ENCODE peak calls at places on chromosomes 4 and X, in ten cellular contexts. One of them, this sample, is unnamed.

GRCh38 chrX:65688403-65688881 is 21.0 kb downstream of the MSN start:
- DNase-seq in stomach: no peak
- DNase-seq in NCI-H69: no peak
- DNase-seq in IMR-90: peak; percentile 73
- DNase-seq in stimulated activated CD4-positive, alpha-beta T cell treated with anti-CD3 and anti-CD28 coated beads, Interleukin-12 subunit alpha, Interleukin-12 subunit beta, amount 100 ng/mL, for 4 hours: no peak
- DNase-seq in activated T-cell treated with anti-CD3 and anti-CD28 coated beads for 24 hours: no peak
- DNase-seq in NCI-H524 treated with DMSO at 0.1 percent for 48 hours: no peak
- DNase-seq in stimulated activated CD8-positive, alpha-beta memory T cell treated with anti-CD3 and anti-CD28 coated beads, Interleukin-7, amount 100 ng/mL, for 24 hours: no peak
- DNase-seq in RPMI7951: peak; percentile 52
- DNase-seq in NCI-H774: no peak
- DNase-seq in this sample: no peak

GRCh38 chrX:110002300-110003166 is at the start of gene TMEM164:
- DNase-seq in stomach: peak; percentile 82
- DNase-seq in NCI-H69: peak; percentile 92
- DNase-seq in IMR-90: peak; percentile 66
- DNase-seq in stimulated activated CD4-positive, alpha-beta T cell treated with anti-CD3 and anti-CD28 coated beads, Interleukin-12 subunit alpha, Interleukin-12 subunit beta, amount 100 ng/mL, for 4 hours: peak; percentile 76
- DNase-seq in activated T-cell treated with anti-CD3 and anti-CD28 coated beads for 24 hours: peak; percentile 66
- DNase-seq in NCI-H524 treated with DMSO at 0.1 percent for 48 hours: no peak
- DNase-seq in stimulated activated CD8-positive, alpha-beta memory T cell treated with anti-CD3 and anti-CD28 coated beads, Interleukin-7, amount 100 ng/mL, for 24 hours: peak; percentile 59
- DNase-seq in RPMI7951: peak; percentile 74
- DNase-seq in NCI-H774: peak; percentile 86
- DNase-seq in this sample: peak; percentile 80

GRCh38 chr4:26083987-26084386 is 170.0 kb downstream of the SMIM20 start:
- DNase-seq in stomach: no peak
- DNase-seq in NCI-H69: peak; percentile 20
- DNase-seq in IMR-90: peak; percentile 95
- DNase-seq in stimulated activated CD4-positive, alpha-beta T cell treated with anti-CD3 and anti-CD28 coated beads, Interleukin-12 subunit alpha, Interleukin-12 subunit beta, amount 100 ng/mL, for 4 hours: no peak
- DNase-seq in activated T-cell treated with anti-CD3 and anti-CD28 coated beads for 24 hours: no peak
- DNase-seq in NCI-H524 treated with DMSO at 0.1 percent for 48 hours: peak; percentile 82
- DNase-seq in stimulated activated CD8-positive, alpha-beta memory T cell treated with anti-CD3 and anti-CD28 coated beads, Interleukin-7, amount 100 ng/mL, for 24 hours: no peak
- DNase-seq in RPMI7951: peak; percentile 80
- DNase-seq in NCI-H774: no peak
- DNase-seq in this sample: no peak

GRCh38 chr4:102713096-102713495 is 47.7 kb downstream of the MANBA start:
- DNase-seq in stomach: no peak
- DNase-seq in NCI-H69: no peak
- DNase-seq in IMR-90: peak; percentile 78
- DNase-seq in stimulated activated CD4-positive, alpha-beta T cell treated with anti-CD3 and anti-CD28 coated beads, Interleukin-12 subunit alpha, Interleukin-12 subunit beta, amount 100 ng/mL, for 4 hours: no peak
- DNase-seq in activated T-cell treated with anti-CD3 and anti-CD28 coated beads for 24 hours: no peak
- DNase-seq in NCI-H524 treated with DMSO at 0.1 percent for 48 hours: no peak
- DNase-seq in stimulated activated CD8-positive, alpha-beta memory T cell treated with anti-CD3 and anti-CD28 coated beads, Interleukin-7, amount 100 ng/mL, for 24 hours: no peak
- DNase-seq in RPMI7951: peak; percentile 9
- DNase-seq in NCI-H774: no peak
- DNase-seq in this sample: no peak

GRCh38 chr4:6688879-6689505 is 4.7 kb upstream of the S100P start:
- DNase-seq in stomach: peak; percentile 76
- DNase-seq in NCI-H69: no peak
- DNase-seq in IMR-90: peak; percentile 94
- DNase-seq in stimulated activated CD4-positive, alpha-beta T cell treated with anti-CD3 and anti-CD28 coated beads, Interleukin-12 subunit alpha, Interleukin-12 subunit beta, amount 100 ng/mL, for 4 hours: peak; percentile 60
- DNase-seq in activated T-cell treated with anti-CD3 and anti-CD28 coated beads for 24 hours: peak; percentile 70
- DNase-seq in NCI-H524 treated with DMSO at 0.1 percent for 48 hours: no peak
- DNase-seq in stimulated activated CD8-positive, alpha-beta memory T cell treated with anti-CD3 and anti-CD28 coated beads, Interleukin-7, amount 100 ng/mL, for 24 hours: peak; percentile 56
- DNase-seq in RPMI7951: peak; percentile 96
- DNase-seq in NCI-H774: no peak
- DNase-seq in this sample: peak; percentile 82

GRCh38 chr4:138972956-138973819 is 42.4 kb upstream of the NOCT start:
- DNase-seq in stomach: no peak
- DNase-seq in NCI-H69: peak; percentile 89
- DNase-seq in IMR-90: no peak
- DNase-seq in stimulated activated CD4-positive, alpha-beta T cell treated with anti-CD3 and anti-CD28 coated beads, Interleukin-12 subunit alpha, Interleukin-12 subunit beta, amount 100 ng/mL, for 4 hours: no peak
- DNase-seq in activated T-cell treated with anti-CD3 and anti-CD28 coated beads for 24 hours: no peak
- DNase-seq in NCI-H524 treated with DMSO at 0.1 percent for 48 hours: peak; percentile 11
- DNase-seq in stimulated activated CD8-positive, alpha-beta memory T cell treated with anti-CD3 and anti-CD28 coated beads, Interleukin-7, amount 100 ng/mL, for 24 hours: no peak
- DNase-seq in RPMI7951: no peak
- DNase-seq in NCI-H774: no peak
- DNase-seq in this sample: no peak

GRCh38 chrX:45850197-45850774 is 649.6 kb upstream of the DIPK2B start:
- DNase-seq in stomach: no peak
- DNase-seq in NCI-H69: peak; percentile 59
- DNase-seq in IMR-90: no peak
- DNase-seq in stimulated activated CD4-positive, alpha-beta T cell treated with anti-CD3 and anti-CD28 coated beads, Interleukin-12 subunit alpha, Interleukin-12 subunit beta, amount 100 ng/mL, for 4 hours: peak; percentile 15
- DNase-seq in activated T-cell treated with anti-CD3 and anti-CD28 coated beads for 24 hours: no peak
- DNase-seq in NCI-H524 treated with DMSO at 0.1 percent for 48 hours: no peak
- DNase-seq in stimulated activated CD8-positive, alpha-beta memory T cell treated with anti-CD3 and anti-CD28 coated beads, Interleukin-7, amount 100 ng/mL, for 24 hours: no peak
- DNase-seq in RPMI7951: peak; percentile 20
- DNase-seq in NCI-H774: no peak
- DNase-seq in this sample: peak; percentile 36

GRCh38 chrX:109472939-109473713 is 8.8 kb downstream of the GUCY2F start:
- DNase-seq in stomach: no peak
- DNase-seq in NCI-H69: peak; percentile 48
- DNase-seq in IMR-90: peak; percentile 31
- DNase-seq in stimulated activated CD4-positive, alpha-beta T cell treated with anti-CD3 and anti-CD28 coated beads, Interleukin-12 subunit alpha, Interleukin-12 subunit beta, amount 100 ng/mL, for 4 hours: peak; percentile 7
- DNase-seq in activated T-cell treated with anti-CD3 and anti-CD28 coated beads for 24 hours: peak; percentile 9
- DNase-seq in NCI-H524 treated with DMSO at 0.1 percent for 48 hours: no peak
- DNase-seq in stimulated activated CD8-positive, alpha-beta memory T cell treated with anti-CD3 and anti-CD28 coated beads, Interleukin-7, amount 100 ng/mL, for 24 hours: no peak
- DNase-seq in RPMI7951: peak; percentile 41
- DNase-seq in NCI-H774: peak; percentile 21
- DNase-seq in this sample: no peak

GRCh38 chr4:3868146-3868840 is 102.1 kb downstream of the ADRA2C start:
- DNase-seq in stomach: no peak
- DNase-seq in NCI-H69: no peak
- DNase-seq in IMR-90: peak; percentile 20
- DNase-seq in stimulated activated CD4-positive, alpha-beta T cell treated with anti-CD3 and anti-CD28 coated beads, Interleukin-12 subunit alpha, Interleukin-12 subunit beta, amount 100 ng/mL, for 4 hours: no peak
- DNase-seq in activated T-cell treated with anti-CD3 and anti-CD28 coated beads for 24 hours: no peak
- DNase-seq in NCI-H524 treated with DMSO at 0.1 percent for 48 hours: no peak
- DNase-seq in stimulated activated CD8-positive, alpha-beta memory T cell treated with anti-CD3 and anti-CD28 coated beads, Interleukin-7, amount 100 ng/mL, for 24 hours: no peak
- DNase-seq in RPMI7951: peak; percentile 21
- DNase-seq in NCI-H774: no peak
- DNase-seq in this sample: no peak

GRCh38 chrX:24306430-24306829 is 7.4 kb downstream of the SUPT20HL2 start:
- DNase-seq in stomach: no peak
- DNase-seq in NCI-H69: no peak
- DNase-seq in IMR-90: no peak
- DNase-seq in stimulated activated CD4-positive, alpha-beta T cell treated with anti-CD3 and anti-CD28 coated beads, Interleukin-12 subunit alpha, Interleukin-12 subunit beta, amount 100 ng/mL, for 4 hours: no peak
- DNase-seq in activated T-cell treated with anti-CD3 and anti-CD28 coated beads for 24 hours: no peak
- DNase-seq in NCI-H524 treated with DMSO at 0.1 percent for 48 hours: peak; percentile 24
- DNase-seq in stimulated activated CD8-positive, alpha-beta memory T cell treated with anti-CD3 and anti-CD28 coated beads, Interleukin-7, amount 100 ng/mL, for 24 hours: no peak
- DNase-seq in RPMI7951: no peak
- DNase-seq in NCI-H774: no peak
- DNase-seq in this sample: no peak

GRCh38 chr4:3628868-3629175 is 96.6 kb upstream of the LRPAP1 start:
- DNase-seq in stomach: no peak
- DNase-seq in NCI-H69: no peak
- DNase-seq in IMR-90: no peak
- DNase-seq in stimulated activated CD4-positive, alpha-beta T cell treated with anti-CD3 and anti-CD28 coated beads, Interleukin-12 subunit alpha, Interleukin-12 subunit beta, amount 100 ng/mL, for 4 hours: no peak
- DNase-seq in activated T-cell treated with anti-CD3 and anti-CD28 coated beads for 24 hours: no peak
- DNase-seq in NCI-H524 treated with DMSO at 0.1 percent for 48 hours: no peak
- DNase-seq in stimulated activated CD8-positive, alpha-beta memory T cell treated with anti-CD3 and anti-CD28 coated beads, Interleukin-7, amount 100 ng/mL, for 24 hours: no peak
- DNase-seq in RPMI7951: no peak
- DNase-seq in NCI-H774: no peak
- DNase-seq in this sample: no peak

GRCh38 chrX:12330841-12331240 is 192.6 kb downstream of the FRMPD4 start:
- DNase-seq in stomach: no peak
- DNase-seq in NCI-H69: no peak
- DNase-seq in IMR-90: no peak
- DNase-seq in stimulated activated CD4-positive, alpha-beta T cell treated with anti-CD3 and anti-CD28 coated beads, Interleukin-12 subunit alpha, Interleukin-12 subunit beta, amount 100 ng/mL, for 4 hours: no peak
- DNase-seq in activated T-cell treated with anti-CD3 and anti-CD28 coated beads for 24 hours: no peak
- DNase-seq in NCI-H524 treated with DMSO at 0.1 percent for 48 hours: no peak
- DNase-seq in stimulated activated CD8-positive, alpha-beta memory T cell treated with anti-CD3 and anti-CD28 coated beads, Interleukin-7, amount 100 ng/mL, for 24 hours: no peak
- DNase-seq in RPMI7951: peak; percentile 39
- DNase-seq in NCI-H774: no peak
- DNase-seq in this sample: no peak

This sample was measured in activated naive CD8-positive, alpha-beta T cell treated with anti-CD3 and anti-CD28 coated beads, Interleukin-2, amount 10 ng/mL, durations not matched to agents 7 days and 5 days.